ENCODE peak calls at places on chromosomes 2 and 18, in ten cellular contexts. V is MG63; Q is right lobe of liver; T is tibial artery; Y is cardiac muscle cell; Z is adrenal gland; I is HL-60; L is spleen; R is CD8-positive, alpha-beta memory T cell; N is CD4-positive, alpha-beta T cell. B is an unnamed sample. For H3K27me3, the result is how much of the 10 kb centered on the place peaks cover.

GRCh38 chr2:159832858-159833257 is 34.9 kb upstream of the CD302 start:
- DNase-seq in V (no peak), Q (no peak), T (no peak), Y (no peak), Z (no peak), I (no peak), L (no peak), R (no peak), N (no peak), B (no peak)

GRCh38 chr2:151678849-151679248 is 55.4 kb downstream of the NEB start:
- DNase-seq in V (no peak), Q (no peak), T (no peak), Y (no peak), Z (no peak), I (no peak), L (no peak), R (no peak), N (no peak), B (no peak)

GRCh38 chr2:107751936-107752335 is 74.8 kb upstream of the RGPD4 start:
- DNase-seq in V (no peak), Q (no peak), T (no peak), Y (no peak), Z (no peak), I (no peak), L (no peak), R (no peak), N (no peak), B (no peak)

GRCh38 chr2:63226297-63226696 is 175.7 kb downstream of the OTX1 start:
- DNase-seq in V (no peak), Q (no peak), T (no peak), Y (no peak), Z (no peak), I (no peak), L (no peak), R (no peak), N (no peak), B (no peak)

GRCh38 chr2:176082885-176083731 is 654 bp downstream of the EVX2 start:
- DNase-seq in V (no peak), Q (no peak), T (no peak), Y (peak), Z (no peak), I (no peak), L (no peak), R (no peak), N (no peak), B (no peak)

GRCh38 chr2:37555457-37555856 is 116.0 kb downstream of the CDC42EP3 start:
- DNase-seq in V (no peak), Q (no peak), T (no peak), Y (no peak), Z (no peak), I (peak), L (peak), R (no peak), N (no peak), B (no peak)

GRCh38 chr2:55888941-55889340 is 34.6 kb downstream of the EFEMP1 start:
- DNase-seq in V (peak), Q (no peak), T (peak), Y (no peak), Z (no peak), I (no peak), L (no peak), R (no peak), N (no peak), B (no peak)

GRCh38 chr2:46276652-46277051 is 20.6 kb upstream of the EPAS1 start:
- DNase-seq in V (no peak), Q (no peak), T (no peak), Y (no peak), Z (no peak), I (no peak), L (no peak), R (no peak), N (no peak), B (no peak)

GRCh38 chr18:79889569-79889968 is 61.9 kb downstream of the SLC66A2 start:
- DNase-seq in V (no peak), Q (no peak), T (no peak), Y (no peak), Z (no peak), I (no peak), L (no peak), R (no peak), N (no peak), B (no peak)

GRCh38 chr2:108412995-108413726 is 35.4 kb downstream of the SULT1C4 start:
- DNase-seq in V (peak), Q (no peak), T (no peak), Y (no peak), Z (no peak), I (no peak), L (no peak), R (no peak), N (no peak), B (peak)

GRCh38 chr18:45962461-45962860 is 4.7 kb downstream of the EPG5 start:
- DNase-seq in V (peak), Q (no peak), T (no peak), Y (peak), Z (peak), I (peak), L (no peak), R (peak), N (peak), B (no peak)

GRCh38 chr18:39453882-39454281 is 1888.3 kb upstream of the CELF4 start:
- DNase-seq in V (peak), Q (no peak), T (no peak), Y (no peak), Z (peak), I (no peak), L (no peak), R (no peak), N (no peak), B (no peak)

GRCh38 chr2:134762508-134762907 is 43.7 kb upstream of the TMEM163 start:
- DNase-seq in V (peak), Q (no peak), T (no peak), Y (no peak), Z (peak), I (no peak), L (no peak), R (no peak), N (no peak), B (no peak)

GRCh38 chr2:233706720-233707119 is 6.0 kb upstream of the UGT1A5 start:
- DNase-seq in V (peak), Q (no peak), T (no peak), Y (no peak), Z (no peak), I (no peak), L (no peak), R (no peak), N (no peak), B (no peak)

GRCh38 chr2:131431336-131431735 is 44.6 kb upstream of the TUBA3D start:
- DNase-seq in V (peak), Q (no peak), T (no peak), Y (no peak), Z (no peak), I (no peak), L (no peak), R (no peak), N (no peak), B (no peak)

GRCh38 chr2:131425191-131426021 is 50.5 kb upstream of the TUBA3D start:
- DNase-seq in V (peak), Q (no peak), T (no peak), Y (peak), Z (no peak), I (no peak), L (no peak), R (no peak), N (no peak), B (no peak)

DNA sequence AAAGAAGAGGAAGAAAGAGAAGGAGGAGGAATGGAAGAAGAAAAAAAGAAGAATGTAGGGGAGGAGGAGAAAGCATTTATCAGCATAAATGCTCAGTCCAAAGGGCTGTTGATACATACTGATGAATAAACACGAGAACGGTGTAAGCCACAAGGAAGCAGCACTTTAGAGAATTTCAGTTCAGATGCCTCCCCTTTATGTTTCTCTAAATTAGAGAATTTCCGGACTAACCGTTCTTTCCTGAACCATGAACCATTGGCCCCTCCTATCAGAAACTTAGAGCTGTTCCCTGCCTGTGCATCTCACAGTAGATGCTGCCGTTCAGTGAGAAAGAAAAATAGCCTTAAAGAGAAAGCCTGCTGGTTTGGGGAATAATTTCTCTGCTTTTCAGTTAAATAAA is 49.2 kb upstream of the TUBA3D start:
- DNase-seq in V (no peak), Q (no peak), T (no peak), Y (no peak), Z (no peak), I (no peak), L (no peak), R (no peak), N (no peak), B (no peak)
- H3K27me3 ChIP-seq in V (under half), Q (under half), T (under half), Y (half or more), Z (under half), I (under half), L (under half), R (under half), N (under half), B (half or more)

DNA sequence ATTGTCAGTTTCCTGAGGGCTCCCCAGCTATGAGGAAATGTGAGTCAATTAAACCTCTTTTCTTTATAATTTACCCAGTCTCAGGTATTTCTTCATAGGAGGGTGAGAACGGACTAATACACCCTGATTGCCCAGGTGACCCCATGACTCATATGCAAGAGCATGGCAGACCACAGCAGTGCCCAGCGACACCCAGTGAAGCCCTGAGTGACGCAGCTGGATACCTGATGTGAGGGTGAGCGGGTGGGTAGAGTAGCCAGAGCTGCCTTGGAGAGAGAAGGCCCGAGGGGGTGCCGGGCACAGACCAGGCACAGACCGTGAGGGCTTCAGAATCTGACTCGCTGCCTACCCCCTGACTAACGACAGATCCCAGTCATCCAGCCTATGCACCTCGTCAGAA is 15.4 kb downstream of the ALPG start:
- DNase-seq in V (no peak), Q (no peak), T (no peak), Y (no peak), Z (no peak), I (no peak), L (no peak), R (no peak), N (no peak), B (no peak)
- H3K27me3 ChIP-seq in V (under half), Q (under half), T (under half), Y (half or more), Z (under half), I (under half), L (under half), R (under half), N (under half), B (half or more)

DNA sequence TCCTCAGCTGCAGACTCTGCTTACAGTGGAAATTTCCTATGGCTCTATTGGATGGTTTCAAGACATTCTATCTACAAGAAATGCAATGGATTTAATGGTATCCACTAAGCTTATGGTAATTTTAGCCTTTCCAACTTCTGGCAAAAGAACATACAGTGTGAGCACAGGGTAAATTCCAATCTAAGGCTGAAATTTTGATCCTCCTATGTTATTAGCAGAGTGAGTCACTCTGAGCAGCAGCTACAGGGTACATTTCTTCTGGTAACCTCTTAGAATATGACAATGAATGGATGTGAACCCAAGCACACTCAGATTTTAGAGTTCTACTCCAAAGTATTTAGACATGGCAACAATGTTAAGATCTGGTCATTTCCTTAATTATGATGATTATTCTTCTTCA is 361.8 kb upstream of the PIK3C3 start:
- DNase-seq in V (no peak), Q (no peak), T (no peak), Y (no peak), Z (no peak), I (no peak), L (no peak), R (no peak), N (no peak), B (no peak)
- H3K27me3 ChIP-seq in V (under half), Q (under half), T (under half), Y (under half), Z (under half), I (under half), L (under half), R (under half), N (under half), B (under half)

DNA sequence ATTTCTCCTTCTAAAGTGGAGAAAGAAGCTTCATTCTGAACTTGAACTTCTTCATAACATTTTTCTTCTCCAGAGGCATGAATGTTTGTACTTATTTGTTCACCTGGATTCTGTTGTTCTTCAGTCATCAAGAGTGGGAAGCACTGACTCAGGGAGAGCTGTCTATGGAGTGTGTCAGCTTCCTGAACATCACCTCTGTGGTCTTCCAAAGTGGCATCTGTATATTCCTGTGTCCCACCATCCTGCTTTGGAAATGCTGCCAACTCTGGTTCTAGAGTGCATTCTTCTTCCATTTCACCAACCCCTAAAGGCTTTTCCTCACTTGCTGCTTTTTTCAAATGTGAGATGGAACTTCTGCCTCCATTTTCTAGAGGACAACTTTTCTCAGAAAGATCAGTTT is 59.5 kb downstream of the TTN start:
- DNase-seq in V (no peak), Q (no peak), T (no peak), Y (no peak), Z (no peak), I (no peak), L (no peak), R (no peak), N (no peak), B (no peak)
- H3K27me3 ChIP-seq in V (under half), Q (under half), T (under half), Y (under half), Z (under half), I (under half), L (under half), R (under half), N (under half), B (under half)

DNA sequence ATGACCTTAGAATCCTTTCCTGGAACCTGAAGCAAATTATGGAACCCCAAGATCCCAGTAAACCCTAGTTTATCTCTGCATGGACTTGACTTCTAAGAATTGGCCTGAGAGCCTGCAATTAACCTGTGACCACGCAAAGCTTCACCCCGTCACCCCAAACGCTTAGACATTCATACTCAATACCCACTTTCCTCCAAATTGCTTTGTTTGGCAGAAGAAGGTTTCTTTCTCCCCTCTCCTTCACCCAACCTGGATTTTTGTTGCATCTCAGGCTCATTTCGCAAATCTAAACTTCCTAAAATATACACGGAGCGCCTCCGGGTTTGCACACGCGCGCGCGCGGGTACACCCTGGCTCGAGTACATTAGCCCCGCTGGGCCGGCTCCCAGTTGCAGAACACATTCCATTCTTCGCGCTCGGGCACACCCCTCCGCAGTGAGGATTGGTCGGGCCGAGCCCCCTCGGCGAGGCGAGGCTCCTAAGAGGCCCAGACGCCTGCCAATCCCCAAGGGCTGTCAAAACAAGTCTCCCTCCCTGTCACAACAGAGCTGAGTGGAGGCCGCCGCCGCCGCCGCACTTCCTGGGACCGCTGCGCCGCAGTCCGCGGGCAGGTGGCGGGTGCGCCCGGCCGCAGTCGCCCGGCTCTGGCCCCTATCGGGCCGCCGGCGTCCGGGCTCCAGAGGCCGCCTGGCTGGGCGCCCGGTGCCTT is at the start of gene PLCL1:
- DNase-seq in V (peak), Q (peak), T (peak), Y (peak), Z (peak), I (peak), L (peak), R (peak), N (peak), B (peak)
- H3K27me3 ChIP-seq in V (under half), Q (under half), T (under half), Y (under half), Z (under half), I (under half), L (under half), R (under half), N (under half), B (half or more)

GRCh38 chr18:59451073-59451472 is 92.0 kb upstream of the LMAN1 start:
- DNase-seq in V (no peak), Q (no peak), T (no peak), Y (peak), Z (no peak), I (no peak), L (no peak), R (no peak), N (no peak), B (no peak)
- H3K27me3 ChIP-seq in V (under half), Q (under half), T (under half), Y (under half), Z (under half), I (under half), L (under half), R (under half), N (under half), B (under half)

B was measured in SJSA1.